ENCODE peak calls at places on chromosomes 16 and 17, in eight cellular contexts. One of them, this sample, is unnamed.

GRCh38 chr16:74862743-74863244 is 88.2 kb upstream of the FA2H start:
- DNase-seq in body of pancreas: no peak
- DNase-seq in IMR-90: peak; percentile 47
- DNase-seq in heart left ventricle: no peak
- DNase-seq in Peyer's patch: no peak
- DNase-seq in transverse colon: no peak
- DNase-seq in HCT116: peak; percentile 46
- DNase-seq in stomach: no peak
- DNase-seq in this sample: no peak

GRCh38 chr16:83579027-83579426 is 228.8 kb upstream of the HSBP1 start:
- DNase-seq in IMR-90: no peak
- DNase-seq in stomach: no peak
- DNase-seq in HCT116: no peak
- DNase-seq in Peyer's patch: no peak
- DNase-seq in body of pancreas: no peak
- DNase-seq in heart left ventricle: no peak
- DNase-seq in transverse colon: no peak
- DNase-seq in this sample: no peak

GRCh38 chr17:78716814-78717393 is 65.2 kb downstream of the CYTH1 start:
- DNase-seq in HCT116: no peak
- DNase-seq in stomach: peak; percentile 87
- DNase-seq in IMR-90: peak; percentile 22
- DNase-seq in heart left ventricle: peak; percentile 72
- DNase-seq in transverse colon: peak; percentile 81
- DNase-seq in Peyer's patch: peak; percentile 63
- DNase-seq in body of pancreas: peak; percentile 96
- DNase-seq in this sample: peak; percentile 63

GRCh38 chr16:89330177-89330856 is 112.8 kb downstream of the ZNF778 start:
- DNase-seq in stomach: peak; percentile 66
- DNase-seq in heart left ventricle: peak; percentile 57
- DNase-seq in IMR-90: peak; percentile 52
- DNase-seq in transverse colon: no peak
- DNase-seq in body of pancreas: peak; percentile 77
- DNase-seq in Peyer's patch: no peak
- DNase-seq in HCT116: peak; percentile 92
- DNase-seq in this sample: no peak

GRCh38 chr17:42563950-42564349 is 2.0 kb downstream of the COASY start:
- DNase-seq in heart left ventricle: no peak
- DNase-seq in HCT116: no peak
- DNase-seq in stomach: no peak
- DNase-seq in body of pancreas: no peak
- DNase-seq in transverse colon: no peak
- DNase-seq in Peyer's patch: no peak
- DNase-seq in IMR-90: no peak
- DNase-seq in this sample: no peak

GRCh38 chr17:35537569-35538209 is at the start of gene SLFN12L:
- DNase-seq in transverse colon: no peak
- DNase-seq in stomach: no peak
- DNase-seq in heart left ventricle: peak; percentile 11
- DNase-seq in body of pancreas: no peak
- DNase-seq in IMR-90: no peak
- DNase-seq in Peyer's patch: no peak
- DNase-seq in HCT116: no peak
- DNase-seq in this sample: no peak

GRCh38 chr17:42675984-42676423 is 790 bp downstream of the PLEKHH3 start:
- DNase-seq in heart left ventricle: peak; percentile 68
- DNase-seq in body of pancreas: peak; percentile 67
- DNase-seq in IMR-90: peak; percentile 45
- DNase-seq in stomach: peak; percentile 82
- DNase-seq in transverse colon: peak; percentile 77
- DNase-seq in HCT116: no peak
- DNase-seq in Peyer's patch: no peak
- DNase-seq in this sample: peak; percentile 94

GRCh38 chr17:237406-237955 is 56.0 kb upstream of the DOC2B start:
- DNase-seq in IMR-90: no peak
- DNase-seq in transverse colon: peak; percentile 3
- DNase-seq in Peyer's patch: no peak
- DNase-seq in body of pancreas: peak; percentile 5
- DNase-seq in stomach: no peak
- DNase-seq in heart left ventricle: no peak
- DNase-seq in HCT116: no peak
- DNase-seq in this sample: peak; percentile 81

GRCh38 chr17:78615631-78616030 is 38.4 kb upstream of the DNAH17 start:
- DNase-seq in HCT116: no peak
- DNase-seq in transverse colon: no peak
- DNase-seq in stomach: no peak
- DNase-seq in body of pancreas: no peak
- DNase-seq in heart left ventricle: no peak
- DNase-seq in Peyer's patch: no peak
- DNase-seq in IMR-90: no peak
- DNase-seq in this sample: no peak

GRCh38 chr17:30000001-30000754 is 58.7 kb downstream of the EFCAB5 start:
- DNase-seq in stomach: no peak
- DNase-seq in transverse colon: no peak
- DNase-seq in Peyer's patch: no peak
- DNase-seq in body of pancreas: no peak
- DNase-seq in heart left ventricle: no peak
- DNase-seq in IMR-90: no peak
- DNase-seq in HCT116: no peak
- DNase-seq in this sample: no peak

GRCh38 chr17:47789611-47790520 is 31.7 kb downstream of the OSBPL7 start:
- DNase-seq in transverse colon: peak; percentile 49
- DNase-seq in body of pancreas: peak; percentile 71
- DNase-seq in stomach: peak; percentile 62
- DNase-seq in heart left ventricle: peak; percentile 35
- DNase-seq in HCT116: no peak
- DNase-seq in IMR-90: peak; percentile 38
- DNase-seq in Peyer's patch: peak; percentile 20
- DNase-seq in this sample: peak; percentile 87

GRCh38 chr17:38663125-38663751 is 11.5 kb downstream of the EPOP start:
- DNase-seq in stomach: peak; percentile 76
- DNase-seq in transverse colon: peak; percentile 72
- DNase-seq in heart left ventricle: peak; percentile 39
- DNase-seq in HCT116: peak; percentile 74
- DNase-seq in IMR-90: peak; percentile 29
- DNase-seq in Peyer's patch: no peak
- DNase-seq in body of pancreas: peak; percentile 84
- DNase-seq in this sample: no peak

DNA sequence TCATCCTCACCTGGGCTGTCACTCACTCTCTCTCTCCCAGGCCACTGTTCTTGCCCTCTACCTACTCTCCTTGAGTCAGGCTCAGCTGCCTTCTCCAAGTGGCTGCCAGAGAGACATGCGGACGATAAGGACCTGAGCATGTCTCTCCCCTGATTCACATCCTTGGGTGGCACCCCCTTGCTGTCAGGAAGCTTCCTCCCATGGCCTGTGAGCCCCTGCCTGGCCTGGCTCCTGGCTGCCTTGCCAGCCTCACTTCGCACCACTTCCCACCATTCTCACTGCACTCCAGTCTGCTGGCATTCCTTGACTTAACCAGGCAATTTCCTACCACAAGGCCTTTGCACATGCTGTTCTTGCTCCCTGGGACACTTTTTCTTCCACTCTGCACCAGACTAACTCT is 2.7 kb upstream of the ALDH3A1 start:
- DNase-seq in stomach: no peak
- DNase-seq in body of pancreas: no peak
- DNase-seq in heart left ventricle: no peak
- DNase-seq in transverse colon: no peak
- DNase-seq in IMR-90: no peak
- DNase-seq in Peyer's patch: no peak
- DNase-seq in HCT116: no peak
- DNase-seq in this sample: no peak
- TF ChIP-seq POLR2A in stomach: no peak
- TF ChIP-seq POLR2A in body of pancreas: no peak
- TF ChIP-seq POLR2A in heart left ventricle: no peak
- TF ChIP-seq POLR2A in transverse colon: no peak
- TF ChIP-seq POLR2A in IMR-90: no peak
- TF ChIP-seq POLR2A in Peyer's patch: no peak
- TF ChIP-seq POLR2A in HCT116: no peak
- TF ChIP-seq POLR2A in this sample: no peak

DNA sequence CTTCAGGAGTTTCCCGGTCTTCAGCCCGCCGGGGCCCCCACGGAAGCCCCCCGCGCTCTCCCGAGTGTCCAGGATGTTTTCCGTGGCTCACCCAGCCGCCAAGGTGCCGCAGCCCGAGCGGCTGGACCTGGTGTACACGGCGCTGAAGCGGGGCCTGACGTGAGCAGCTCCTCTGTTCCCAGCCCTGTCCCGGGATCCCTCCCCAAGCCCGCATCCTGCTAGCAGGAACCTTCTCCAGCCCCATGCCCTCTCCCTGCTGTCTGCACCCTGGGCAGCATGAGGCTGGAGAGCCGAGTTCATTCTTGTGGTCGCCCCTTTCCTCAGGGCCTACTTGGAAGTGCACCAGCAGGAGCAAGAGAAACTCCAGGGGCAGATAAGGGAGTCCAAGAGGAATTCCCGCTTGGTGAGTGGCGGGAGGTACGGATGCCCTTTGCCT is 10.1 kb downstream of the RIPOR1 start:
- DNase-seq in Peyer's patch: no peak
- DNase-seq in transverse colon: no peak
- DNase-seq in IMR-90: peak; percentile 56
- DNase-seq in body of pancreas: no peak
- DNase-seq in heart left ventricle: no peak
- DNase-seq in stomach: peak; percentile 37
- DNase-seq in HCT116: no peak
- DNase-seq in this sample: no peak
- H3K4me3 ChIP-seq in Peyer's patch: peak overlapping the region; percentile 56
- H3K4me3 ChIP-seq in transverse colon: peak overlapping the region; percentile 66
- H3K4me3 ChIP-seq in IMR-90: no peak overlapping the region
- H3K4me3 ChIP-seq in body of pancreas: no peak overlapping the region
- H3K4me3 ChIP-seq in heart left ventricle: peak overlapping the region; percentile 84
- H3K4me3 ChIP-seq in stomach: peak overlapping the region; percentile 66
- H3K4me3 ChIP-seq in HCT116: no peak overlapping the region
- H3K4me3 ChIP-seq in this sample: no peak overlapping the region

DNA sequence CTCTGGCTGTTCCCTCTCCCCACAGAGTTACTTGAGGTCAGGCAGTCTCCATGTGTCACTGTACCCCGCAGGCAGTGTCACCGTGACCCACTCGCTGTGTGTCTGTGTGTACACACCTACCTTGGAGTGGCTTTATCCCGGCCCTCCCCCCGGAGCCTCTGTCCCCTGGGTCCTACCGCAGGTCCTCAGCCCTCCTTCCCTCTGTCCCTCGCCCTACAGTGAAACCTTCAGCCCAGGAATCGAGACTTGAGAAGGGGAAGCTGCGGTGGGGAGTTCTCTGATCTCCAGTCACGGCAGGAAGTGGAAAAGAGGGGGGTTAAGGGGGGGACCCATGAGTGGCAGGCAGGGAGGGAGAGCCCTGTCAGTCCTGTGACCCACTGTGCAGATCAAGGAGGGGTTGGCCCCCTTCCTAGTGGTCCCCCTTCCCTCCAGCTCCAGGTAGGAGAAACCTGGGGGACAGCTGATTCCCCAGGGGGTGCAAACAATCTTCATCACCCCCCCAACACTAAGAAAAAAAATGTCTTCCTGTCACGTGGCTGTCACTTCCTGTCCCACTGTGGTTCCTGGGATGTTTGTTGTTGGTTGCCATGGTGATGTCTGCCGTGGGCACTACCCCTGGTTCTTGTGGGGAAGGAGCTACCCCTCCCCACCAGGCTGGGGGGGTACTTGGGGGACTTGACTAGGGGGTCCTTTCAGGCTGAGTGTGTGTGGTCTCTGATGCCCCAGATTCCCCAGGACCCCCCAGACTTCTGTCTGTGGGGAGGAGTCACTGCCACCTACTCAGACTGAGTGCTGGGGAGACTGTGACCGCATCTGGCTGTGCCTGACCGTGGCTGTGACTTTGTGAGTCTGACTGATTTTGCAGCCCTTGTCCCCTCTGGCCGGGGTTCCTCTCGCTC is 13.7 kb downstream of the RARA start:
- DNase-seq in HCT116: peak; percentile 40
- DNase-seq in Peyer's patch: peak; percentile 93
- DNase-seq in transverse colon: peak; percentile 83
- DNase-seq in heart left ventricle: peak; percentile 87
- DNase-seq in IMR-90: peak; percentile 81
- DNase-seq in stomach: peak; percentile 70
- DNase-seq in body of pancreas: peak; percentile 42
- DNase-seq in this sample: no peak
- TF ChIP-seq POLR2A in HCT116: no peak
- TF ChIP-seq POLR2A in Peyer's patch: no peak
- TF ChIP-seq POLR2A in transverse colon: peak; percentile 57
- TF ChIP-seq POLR2A in heart left ventricle: no peak
- TF ChIP-seq POLR2A in IMR-90: peak; percentile 83
- TF ChIP-seq POLR2A in stomach: no peak
- TF ChIP-seq POLR2A in body of pancreas: peak; percentile 20
- TF ChIP-seq POLR2A in this sample: no peak

GRCh38 chr17:17748179-17748578 is 66.9 kb downstream of the RAI1 start:
- DNase-seq in body of pancreas: no peak
- DNase-seq in Peyer's patch: no peak
- DNase-seq in heart left ventricle: no peak
- DNase-seq in stomach: no peak
- DNase-seq in HCT116: no peak
- DNase-seq in transverse colon: no peak
- DNase-seq in IMR-90: no peak
- DNase-seq in this sample: no peak
- H3K4me3 ChIP-seq in body of pancreas: no peak overlapping the region
- H3K4me3 ChIP-seq in Peyer's patch: no peak overlapping the region
- H3K4me3 ChIP-seq in heart left ventricle: no peak overlapping the region
- H3K4me3 ChIP-seq in stomach: no peak overlapping the region
- H3K4me3 ChIP-seq in HCT116: no peak overlapping the region
- H3K4me3 ChIP-seq in transverse colon: no peak overlapping the region
- H3K4me3 ChIP-seq in IMR-90: no peak overlapping the region
- H3K4me3 ChIP-seq in this sample: no peak overlapping the region

GRCh38 chr16:50146479-50147435 is 6.3 kb upstream of the TENT4B start:
- DNase-seq in IMR-90: no peak
- DNase-seq in heart left ventricle: no peak
- DNase-seq in stomach: no peak
- DNase-seq in body of pancreas: peak; percentile 48
- DNase-seq in Peyer's patch: no peak
- DNase-seq in transverse colon: no peak
- DNase-seq in HCT116: no peak
- DNase-seq in this sample: peak; percentile 8
- TF ChIP-seq POLR2A in IMR-90: no peak
- TF ChIP-seq POLR2A in heart left ventricle: no peak
- TF ChIP-seq POLR2A in stomach: no peak
- TF ChIP-seq POLR2A in body of pancreas: no peak
- TF ChIP-seq POLR2A in Peyer's patch: no peak
- TF ChIP-seq POLR2A in transverse colon: no peak
- TF ChIP-seq POLR2A in HCT116: no peak
- TF ChIP-seq POLR2A in this sample: no peak

GRCh38 chr16:4714996-4715395 is 19.1 kb downstream of the ANKS3 start:
- DNase-seq in stomach: no peak
- DNase-seq in body of pancreas: no peak
- DNase-seq in transverse colon: no peak
- DNase-seq in Peyer's patch: no peak
- DNase-seq in IMR-90: no peak
- DNase-seq in HCT116: no peak
- DNase-seq in heart left ventricle: no peak
- DNase-seq in this sample: no peak
- H3K4me3 ChIP-seq in stomach: no peak overlapping the region
- H3K4me3 ChIP-seq in body of pancreas: no peak overlapping the region
- H3K4me3 ChIP-seq in transverse colon: no peak overlapping the region
- H3K4me3 ChIP-seq in Peyer's patch: no peak overlapping the region
- H3K4me3 ChIP-seq in IMR-90: no peak overlapping the region
- H3K4me3 ChIP-seq in HCT116: no peak overlapping the region
- H3K4me3 ChIP-seq in heart left ventricle: no peak overlapping the region
- H3K4me3 ChIP-seq in this sample: no peak overlapping the region

This sample was measured in lower leg skin.